ENCODE peak calls at places on chromosome 1, in eight cellular contexts. I is GM06990, T is B cell, Q is AG09319, D is AG09309, B is nephron progenitor cell, C is fibroblast of the aortic adventitia, V is MCF 10A. U is an unnamed sample.

GRCh38 chr1:9249534-9250335 is 15.2 kb downstream of the H6PD start:
- DNase-seq in T (no peak), I (no peak), Q (no peak), B (peak; percentile 53), C (peak; percentile 35), D (no peak), V (peak; percentile 38), U (peak; percentile 64)

GRCh38 chr1:214503553-214503952 is 47.8 kb downstream of the PTPN14 start:
- DNase-seq in B (no peak), V (no peak), Q (no peak), D (no peak), C (no peak), I (no peak), T (no peak), U (no peak)

GRCh38 chr1:60620107-60620506 is 462.3 kb upstream of the NFIA start:
- DNase-seq in I (no peak), V (no peak), C (no peak), Q (no peak), D (no peak), T (no peak), B (no peak), U (no peak)

GRCh38 chr1:222104661-222105392 is 362.9 kb upstream of the DUSP10 start:
- DNase-seq in V (no peak), D (no peak), T (no peak), I (no peak), C (no peak), Q (no peak), B (peak; percentile 56), U (no peak)

GRCh38 chr1:212671342-212672031 is 28.2 kb downstream of the BATF3 start:
- DNase-seq in B (no peak), T (peak; percentile 43), V (peak; percentile 95), C (peak; percentile 45), D (no peak), Q (no peak), I (no peak), U (no peak)

GRCh38 chr1:214404571-214405213 is 123.7 kb downstream of the SMYD2 start:
- DNase-seq in B (no peak), T (no peak), Q (no peak), V (peak; percentile 54), I (no peak), C (no peak), D (no peak), U (no peak)

GRCh38 chr1:151593651-151594625 is 17.9 kb upstream of the SNX27 start:
- DNase-seq in B (peak; percentile 84), V (peak; percentile 84), I (peak; percentile 52), D (no peak), T (peak; percentile 89), C (peak; percentile 38), Q (no peak), U (peak; percentile 89)

GRCh38 chr1:147745271-147745670 is 15.1 kb downstream of the GJA5 start:
- DNase-seq in Q (no peak), D (no peak), T (no peak), I (no peak), B (no peak), C (no peak), V (no peak), U (no peak)

GRCh38 chr1:232227171-232227740 is 402.7 kb downstream of the SIPA1L2 start:
- DNase-seq in B (no peak), Q (no peak), D (no peak), V (peak; percentile 12), T (no peak), C (no peak), I (no peak), U (no peak)

GRCh38 chr1:184889902-184890301 is 84.4 kb downstream of the NIBAN1 start:
- DNase-seq in T (no peak), I (no peak), V (no peak), Q (no peak), C (peak; percentile 31), B (no peak), D (no peak), U (no peak)

GRCh38 chr1:25695991-25696330 is 79.4 kb downstream of the MAN1C1 start:
- DNase-seq in Q (peak; percentile 57), V (peak; percentile 87), B (no peak), T (no peak), C (peak; percentile 91), D (peak; percentile 81), I (no peak), U (no peak)

GRCh38 chr1:233904979-233905415 is 521 bp downstream of the SLC35F3 start:
- DNase-seq in I (peak; percentile 9), Q (no peak), C (no peak), T (no peak), B (peak; percentile 51), D (no peak), V (peak; percentile 46), U (peak; percentile 27)

GRCh38 chr1:209607102-209607794 is 23.7 kb downstream of the CAMK1G start:
- DNase-seq in I (peak; percentile 20), D (no peak), B (no peak), C (peak; percentile 49), V (peak; percentile 92), Q (no peak), T (no peak), U (peak; percentile 78)

GRCh38 chr1:116075981-116076380 is 35.2 kb upstream of the MAB21L3 start:
- DNase-seq in I (no peak), B (no peak), C (peak; percentile 23), T (no peak), V (no peak), D (no peak), Q (no peak), U (no peak)

GRCh38 chr1:1204998-1205768 is 1.2 kb downstream of the TNFRSF18 start:
- DNase-seq in T (no peak), V (no peak), B (peak; percentile 7), C (no peak), D (no peak), I (peak; percentile 8), Q (no peak), U (no peak)

GRCh38 chr1:221437924-221438323 is 304.0 kb downstream of the DUSP10 start:
- DNase-seq in V (no peak), C (peak; percentile 69), T (no peak), D (no peak), Q (no peak), I (no peak), B (no peak), U (no peak)

GRCh38 chr1:161988413-161988812 is 35.3 kb downstream of the OLFML2B start:
- DNase-seq in D (no peak), T (no peak), B (no peak), V (no peak), I (no peak), C (no peak), Q (no peak), U (no peak)

GRCh38 chr1:18234790-18235242 is 127.2 kb downstream of the IGSF21 start:
- DNase-seq in B (peak; percentile 72), Q (no peak), T (peak; percentile 2), C (peak; percentile 4), I (no peak), D (no peak), V (peak; percentile 59), U (peak; percentile 49)

GRCh38 chr1:47679301-47679751 is 241.5 kb downstream of the FOXD2 start:
- DNase-seq in Q (no peak), I (no peak), V (no peak), D (no peak), B (no peak), C (no peak), T (no peak), U (no peak)

DNA sequence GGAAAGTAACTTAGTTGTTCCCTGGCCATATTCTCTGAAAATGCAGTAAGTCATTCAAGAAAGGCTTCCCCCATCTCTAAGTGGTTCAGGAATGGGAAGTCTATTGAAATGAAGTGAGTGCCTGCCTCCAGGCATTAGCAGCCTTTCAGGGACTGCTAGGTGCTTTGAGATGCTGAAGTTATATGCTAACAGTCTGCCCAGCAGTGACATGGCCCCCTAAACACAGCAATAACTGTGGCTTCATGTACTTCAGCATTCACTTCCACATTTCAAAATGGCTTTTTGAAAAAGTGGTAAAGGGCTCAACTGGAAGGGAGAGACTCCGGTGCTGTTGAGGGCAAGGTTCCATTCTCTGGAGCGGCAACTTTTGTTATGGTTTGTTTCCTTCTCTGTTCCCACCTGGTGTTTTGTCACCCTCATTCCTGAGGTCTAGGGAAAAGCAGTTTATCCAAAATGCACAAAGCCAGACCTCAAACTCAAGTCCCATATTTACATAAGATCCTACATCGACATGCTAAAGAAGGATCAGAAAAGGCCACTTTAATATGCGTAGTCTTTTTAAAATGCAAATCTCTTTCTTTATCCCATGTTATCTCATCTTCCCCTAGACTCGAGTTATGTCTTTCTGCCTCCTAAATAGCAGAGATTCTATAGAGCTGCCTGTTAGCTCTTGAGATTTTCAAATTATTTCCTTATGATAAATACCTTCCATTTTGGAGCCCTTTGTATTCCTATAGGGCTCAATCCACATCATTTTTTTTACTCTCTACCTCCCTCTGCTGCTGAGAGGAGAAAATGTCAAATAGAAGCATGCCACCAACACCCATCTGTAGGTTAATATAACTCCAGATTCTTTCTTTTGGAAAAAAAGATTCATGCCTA is 34.2 kb upstream of the LRRC8C start:
- DNase-seq in D (no peak), V (peak; percentile 61), T (peak; percentile 55), B (no peak), Q (no peak), I (no peak), C (peak; percentile 55), U (peak; percentile 46)
- TF ChIP-seq CTCF in D (peak; percentile 63), V (peak; percentile 53), T (peak; percentile 86), B (peak; percentile 67), Q (peak; percentile 62), I (peak; percentile 55), C (peak; percentile 70), U (peak; percentile 41)

GRCh38 chr1:149937779-149938178 is 1.1 kb upstream of the MTMR11 start:
- DNase-seq in V (no peak), B (no peak), Q (no peak), I (no peak), T (no peak), C (no peak), D (no peak), U (no peak)

GRCh38 chr1:149945206-149945605 is 8.5 kb upstream of the MTMR11 start:
- DNase-seq in T (no peak), Q (no peak), B (no peak), C (no peak), I (no peak), D (no peak), V (no peak), U (no peak)

GRCh38 chr1:149940427-149940826 is 3.7 kb upstream of the MTMR11 start:
- DNase-seq in D (no peak), V (no peak), C (no peak), I (no peak), B (no peak), Q (no peak), T (no peak), U (no peak)

GRCh38 chr1:149942885-149943284 is 6.2 kb upstream of the MTMR11 start:
- DNase-seq in I (no peak), T (no peak), C (no peak), V (no peak), Q (no peak), D (no peak), B (no peak), U (no peak)

GRCh38 chr1:149942207-149942606 is 5.5 kb upstream of the MTMR11 start:
- DNase-seq in T (no peak), Q (no peak), I (no peak), B (peak; percentile 55), C (peak; percentile 54), D (no peak), V (peak; percentile 28), U (no peak)
- TF ChIP-seq CTCF in T (no peak), Q (peak; percentile 37), I (no peak), B (peak; percentile 23), C (peak; percentile 52), D (peak; percentile 20), V (no peak), U (no peak)

GRCh38 chr1:203628185-203628996 is 1.8 kb downstream of the ATP2B4 start:
- DNase-seq in C (peak; percentile 71), D (no peak), B (peak; percentile 58), Q (peak; percentile 23), V (no peak), I (peak; percentile 20), T (peak; percentile 21), U (no peak)
- TF ChIP-seq CTCF in C (peak; percentile 58), D (peak; percentile 49), B (no peak), Q (peak; percentile 43), V (peak; percentile 24), I (no peak), T (no peak), U (no peak)

GRCh38 chr1:227257964-227258363 is 60.3 kb downstream of the CDC42BPA start:
- DNase-seq in V (no peak), T (no peak), Q (no peak), I (no peak), D (no peak), B (no peak), C (no peak), U (no peak)
- TF ChIP-seq CTCF in V (no peak), T (no peak), Q (no peak), I (peak; percentile 5), D (peak; percentile 3), B (no peak), C (no peak), U (no peak)

U was measured in GM20000.